ENCODE peak calls at places on chromosomes 4 and X, in ten cellular contexts. One of them, this sample, is unnamed.

GRCh38 chr4:8439168-8439567 is 1.4 kb downstream of the ACOX3 start:
- DNase-seq in HCEC 1CT: no peak
- DNase-seq in activated CD4-positive, alpha-beta T cell treated with anti-CD3 and anti-CD28 coated beads for 1 hour: no peak
- DNase-seq in cardiac muscle cell: no peak
- DNase-seq in GM23338: no peak
- DNase-seq in PC-3: peak
- DNase-seq in left ventricle myocardium inferior: no peak
- DNase-seq in activated gamma-delta T cell treated with anti-CD3 and anti-CD28 coated beads, Interleukin-2, amount 50 U/mL, for 16 hours: no peak
- DNase-seq in RPMI7951: no peak
- DNase-seq in AML-193: no peak
- DNase-seq in this sample: peak

GRCh38 chr4:2927696-2928075 is 35.5 kb downstream of the NOP14 start:
- DNase-seq in HCEC 1CT: no peak
- DNase-seq in activated CD4-positive, alpha-beta T cell treated with anti-CD3 and anti-CD28 coated beads for 1 hour: no peak
- DNase-seq in AML-193: no peak
- DNase-seq in activated gamma-delta T cell treated with anti-CD3 and anti-CD28 coated beads, Interleukin-2, amount 50 U/mL, for 16 hours: no peak
- DNase-seq in left ventricle myocardium inferior: no peak
- DNase-seq in PC-3: no peak
- DNase-seq in cardiac muscle cell: no peak
- DNase-seq in GM23338: no peak
- DNase-seq in RPMI7951: no peak
- DNase-seq in this sample: no peak

GRCh38 chr4:47837582-47838294 is at the start of gene CORIN:
- DNase-seq in RPMI7951: no peak
- DNase-seq in AML-193: no peak
- DNase-seq in PC-3: peak
- DNase-seq in HCEC 1CT: no peak
- DNase-seq in activated gamma-delta T cell treated with anti-CD3 and anti-CD28 coated beads, Interleukin-2, amount 50 U/mL, for 16 hours: no peak
- DNase-seq in cardiac muscle cell: no peak
- DNase-seq in GM23338: peak
- DNase-seq in activated CD4-positive, alpha-beta T cell treated with anti-CD3 and anti-CD28 coated beads for 1 hour: no peak
- DNase-seq in left ventricle myocardium inferior: no peak
- DNase-seq in this sample: peak

GRCh38 chr4:166257276-166257675 is 384.2 kb downstream of the TLL1 start:
- DNase-seq in cardiac muscle cell: no peak
- DNase-seq in activated gamma-delta T cell treated with anti-CD3 and anti-CD28 coated beads, Interleukin-2, amount 50 U/mL, for 16 hours: no peak
- DNase-seq in HCEC 1CT: no peak
- DNase-seq in RPMI7951: no peak
- DNase-seq in left ventricle myocardium inferior: no peak
- DNase-seq in activated CD4-positive, alpha-beta T cell treated with anti-CD3 and anti-CD28 coated beads for 1 hour: no peak
- DNase-seq in AML-193: no peak
- DNase-seq in GM23338: no peak
- DNase-seq in PC-3: no peak
- DNase-seq in this sample: no peak

GRCh38 chr4:2256781-2257191 is 5.1 kb downstream of the MXD4 start:
- DNase-seq in AML-193: no peak
- DNase-seq in cardiac muscle cell: peak
- DNase-seq in RPMI7951: no peak
- DNase-seq in activated gamma-delta T cell treated with anti-CD3 and anti-CD28 coated beads, Interleukin-2, amount 50 U/mL, for 16 hours: no peak
- DNase-seq in activated CD4-positive, alpha-beta T cell treated with anti-CD3 and anti-CD28 coated beads for 1 hour: no peak
- DNase-seq in HCEC 1CT: no peak
- DNase-seq in left ventricle myocardium inferior: peak
- DNase-seq in GM23338: no peak
- DNase-seq in PC-3: no peak
- DNase-seq in this sample: no peak

GRCh38 chr4:183823394-183823793 is 81.7 kb upstream of the STOX2 start:
- DNase-seq in left ventricle myocardium inferior: peak
- DNase-seq in activated CD4-positive, alpha-beta T cell treated with anti-CD3 and anti-CD28 coated beads for 1 hour: no peak
- DNase-seq in activated gamma-delta T cell treated with anti-CD3 and anti-CD28 coated beads, Interleukin-2, amount 50 U/mL, for 16 hours: no peak
- DNase-seq in AML-193: no peak
- DNase-seq in PC-3: peak
- DNase-seq in GM23338: no peak
- DNase-seq in RPMI7951: peak
- DNase-seq in HCEC 1CT: no peak
- DNase-seq in cardiac muscle cell: peak
- DNase-seq in this sample: no peak

GRCh38 chrX:123927845-123928244 is 33.7 kb upstream of the STAG2 start:
- DNase-seq in activated CD4-positive, alpha-beta T cell treated with anti-CD3 and anti-CD28 coated beads for 1 hour: no peak
- DNase-seq in AML-193: no peak
- DNase-seq in GM23338: no peak
- DNase-seq in RPMI7951: no peak
- DNase-seq in PC-3: no peak
- DNase-seq in HCEC 1CT: no peak
- DNase-seq in left ventricle myocardium inferior: no peak
- DNase-seq in activated gamma-delta T cell treated with anti-CD3 and anti-CD28 coated beads, Interleukin-2, amount 50 U/mL, for 16 hours: no peak
- DNase-seq in cardiac muscle cell: no peak
- DNase-seq in this sample: no peak

GRCh38 chr4:2247128-2248043 is 5.5 kb upstream of the HAUS3 start:
- DNase-seq in AML-193: no peak
- DNase-seq in left ventricle myocardium inferior: peak
- DNase-seq in activated CD4-positive, alpha-beta T cell treated with anti-CD3 and anti-CD28 coated beads for 1 hour: peak
- DNase-seq in activated gamma-delta T cell treated with anti-CD3 and anti-CD28 coated beads, Interleukin-2, amount 50 U/mL, for 16 hours: no peak
- DNase-seq in PC-3: no peak
- DNase-seq in HCEC 1CT: no peak
- DNase-seq in GM23338: no peak
- DNase-seq in RPMI7951: no peak
- DNase-seq in cardiac muscle cell: no peak
- DNase-seq in this sample: no peak

GRCh38 chrX:136616987-136617685 is 30.8 kb upstream of the CD40LG start:
- DNase-seq in GM23338: no peak
- DNase-seq in AML-193: no peak
- DNase-seq in left ventricle myocardium inferior: no peak
- DNase-seq in cardiac muscle cell: no peak
- DNase-seq in HCEC 1CT: no peak
- DNase-seq in activated gamma-delta T cell treated with anti-CD3 and anti-CD28 coated beads, Interleukin-2, amount 50 U/mL, for 16 hours: no peak
- DNase-seq in PC-3: no peak
- DNase-seq in RPMI7951: no peak
- DNase-seq in activated CD4-positive, alpha-beta T cell treated with anti-CD3 and anti-CD28 coated beads for 1 hour: no peak
- DNase-seq in this sample: no peak

This sample was measured in DMS53.